ENCODE peak calls at places on chromosomes 12 and 14, in four cellular contexts. H, O, N and J are unnamed samples.

GRCh38 chr12:68310370-68310769 is 21.8 kb downstream of the MDM1 start:
- DNase-seq in N (peak; percentile 42), H (no peak), O (no peak), J (no peak)

GRCh38 chr14:39366460-39367386 is 65.5 kb downstream of the FBXO33 start:
- DNase-seq in N (no peak), H (no peak), O (no peak), J (no peak)

GRCh38 chr14:63435838-63436237 is 107.3 kb downstream of the PPP2R5E start:
- DNase-seq in O (peak; percentile 78), H (peak; percentile 72), N (peak; percentile 85), J (no peak)

GRCh38 chr14:103028161-103028767 is 29.1 kb downstream of the CDC42BPB start:
- DNase-seq in H (no peak), N (no peak), O (no peak), J (no peak)

GRCh38 chr12:22935090-22935489 is 310.1 kb downstream of the ETNK1 start:
- DNase-seq in H (no peak), O (no peak), N (no peak), J (peak; percentile 39)

GRCh38 chr12:71426648-71427047 is 12.9 kb upstream of the LGR5 start:
- DNase-seq in O (no peak), H (no peak), N (peak; percentile 69), J (no peak)

GRCh38 chr12:71721781-71722511 is 32.7 kb upstream of the RAB21 start:
- DNase-seq in O (no peak), N (no peak), H (peak; percentile 61), J (no peak)

GRCh38 chr12:128644664-128645296 is 179.0 kb downstream of the SLC15A4 start:
- DNase-seq in N (no peak), O (no peak), H (peak; percentile 68), J (no peak)

GRCh38 chr12:4027412-4027811 is 154.2 kb upstream of the PARP11 start:
- DNase-seq in O (no peak), H (no peak), N (peak; percentile 38), J (no peak)

GRCh38 chr14:33704486-33704885 is 246.4 kb downstream of the EGLN3 start:
- DNase-seq in O (no peak), H (no peak), N (no peak), J (no peak)

GRCh38 chr12:68454855-68455254 is 122.7 kb upstream of the MDM1 start:
- DNase-seq in H (no peak), N (no peak), O (no peak), J (no peak)

GRCh38 chr12:123471374-123472068 is 13.6 kb downstream of the SNRNP35 start:
- DNase-seq in N (peak; percentile 72), H (no peak), O (peak; percentile 68), J (peak; percentile 92)

GRCh38 chr12:30939234-30939633 is 12.7 kb downstream of the TSPAN11 start:
- DNase-seq in H (no peak), O (no peak), N (no peak), J (no peak)

GRCh38 chr12:88571543-88571942 is 8.7 kb downstream of the KITLG start:
- DNase-seq in N (no peak), H (no peak), O (no peak), J (no peak)

GRCh38 chr14:81855007-81855406 is 321.4 kb upstream of the SEL1L start:
- DNase-seq in H (no peak), N (no peak), O (no peak), J (no peak)

GRCh38 chr14:41022932-41023331 is 583.7 kb upstream of the LRFN5 start:
- DNase-seq in H (no peak), N (peak; percentile 34), O (no peak), J (peak; percentile 10)

GRCh38 chr14:54338696-54339317 is 58.0 kb upstream of the CDKN3 start:
- DNase-seq in O (no peak), H (no peak), N (peak; percentile 64), J (peak; percentile 44)

DNA sequence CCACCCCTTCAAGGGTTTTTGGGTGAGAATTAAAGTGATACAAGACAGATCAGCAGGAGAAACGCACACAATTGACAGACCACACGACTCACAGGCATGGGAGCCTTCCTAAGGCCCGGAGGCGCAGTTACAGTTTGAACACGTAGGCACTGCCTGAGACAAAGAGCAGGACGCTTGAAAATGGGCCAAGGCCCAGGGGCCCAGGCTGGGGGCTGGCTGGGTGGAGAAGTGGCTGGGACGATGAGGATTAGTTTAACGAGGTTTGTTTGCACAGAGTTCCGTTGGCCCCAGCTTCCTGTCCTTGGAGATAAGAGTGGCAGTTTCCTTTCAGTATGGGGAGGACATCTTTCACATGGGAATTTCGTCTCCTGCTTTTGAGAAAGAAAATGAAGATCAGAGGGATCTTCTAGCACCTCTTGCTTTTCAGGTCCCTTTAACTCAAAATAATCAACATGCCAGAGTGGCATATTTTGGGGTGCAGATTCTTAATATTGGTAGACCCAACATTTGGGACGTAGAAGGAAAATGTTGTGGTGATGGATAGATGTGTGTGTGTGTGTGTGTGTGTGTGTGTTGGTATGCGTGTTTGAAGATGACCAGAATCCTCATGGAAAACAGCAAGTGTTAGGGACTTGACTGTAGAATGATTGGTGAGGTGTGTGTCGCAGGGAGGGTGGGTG is 44.6 kb downstream of the DLK1 start:
- DNase-seq in N (peak; percentile 90), H (no peak), O (peak; percentile 15), J (no peak)
- H3K4me1 ChIP-seq in N (peaks cover 4% of the 10 kb centered on the region), H (no peaks in the 10 kb centered on the region), O (no peaks in the 10 kb centered on the region), J (no peaks in the 10 kb centered on the region)

GRCh38 chr12:124564232-124564958 is 3.0 kb downstream of the NCOR2 start:
- DNase-seq in H (no peak), N (peak; percentile 59), O (no peak), J (no peak)
- H3K4me1 ChIP-seq in H (peaks cover 60% of the 10 kb centered on the region), N (peaks cover 45% of the 10 kb centered on the region), O (peaks cover 50% of the 10 kb centered on the region), J (peaks cover 39% of the 10 kb centered on the region)

DNA sequence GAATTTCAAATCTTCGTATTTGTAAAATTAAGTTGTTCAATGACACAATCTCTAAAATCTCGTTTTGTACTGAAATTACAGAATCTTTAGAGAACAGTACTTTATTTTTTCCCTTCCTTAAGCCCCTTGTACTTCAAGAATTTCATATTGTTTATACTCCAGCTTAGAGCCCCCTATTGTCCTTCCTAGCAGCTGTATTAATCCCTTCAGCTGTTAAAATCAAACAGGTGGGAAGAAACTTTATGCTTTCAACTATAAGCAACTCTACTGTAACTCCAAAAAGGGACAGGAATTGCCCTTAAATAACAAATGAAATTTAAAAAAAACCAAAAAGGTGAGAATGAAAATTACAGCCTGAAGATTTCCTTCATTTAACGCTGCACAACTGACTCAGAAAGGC is 1.7 kb downstream of the NACA start:
- DNase-seq in H (no peak), O (no peak), N (no peak), J (no peak)
- H3K4me1 ChIP-seq in H (peaks cover 62% of the 10 kb centered on the region), O (peaks cover 52% of the 10 kb centered on the region), N (peaks cover 12% of the 10 kb centered on the region), J (peaks cover 18% of the 10 kb centered on the region)

GRCh38 chr14:49982522-49982951 is 89.7 kb downstream of the ARF6 start:
- DNase-seq in O (no peak), H (no peak), N (peak; percentile 38), J (peak; percentile 55)
- H3K4me1 ChIP-seq in O (no peaks in the 10 kb centered on the region), H (peaks cover 15% of the 10 kb centered on the region), N (peaks cover 18% of the 10 kb centered on the region), J (peaks cover 14% of the 10 kb centered on the region)

DNA sequence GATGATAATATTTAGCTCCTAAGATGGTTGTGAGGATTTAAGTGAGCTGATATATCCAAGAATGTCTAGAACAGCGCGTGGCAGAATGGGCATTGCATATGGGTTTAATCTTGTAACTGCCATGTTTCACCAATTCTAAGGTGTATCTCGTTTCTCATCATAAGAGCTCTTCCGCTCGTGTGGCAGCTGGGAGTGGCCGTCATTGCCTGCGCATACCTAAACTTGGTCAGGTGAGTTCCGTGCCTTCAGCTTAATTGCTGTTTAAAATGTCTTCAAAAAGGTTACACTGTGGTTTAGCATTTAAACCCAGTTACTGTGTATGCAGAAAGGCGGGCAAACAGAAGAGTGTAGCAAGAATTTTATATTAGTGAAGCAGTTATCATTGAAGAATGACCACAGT is 4.5 kb upstream of the AQP2 start:
- DNase-seq in N (no peak), H (no peak), O (no peak), J (no peak)
- H3K4me1 ChIP-seq in N (peaks cover 2% of the 10 kb centered on the region), H (peaks cover 14% of the 10 kb centered on the region), O (no peaks in the 10 kb centered on the region), J (no peaks in the 10 kb centered on the region)

GRCh38 chr12:104133861-104134260 is 4.1 kb downstream of the NFYB start:
- DNase-seq in N (no peak), O (no peak), H (no peak), J (no peak)
- H3K4me1 ChIP-seq in N (peaks cover 10% of the 10 kb centered on the region), O (peaks cover 50% of the 10 kb centered on the region), H (peaks cover 51% of the 10 kb centered on the region), J (peaks cover 13% of the 10 kb centered on the region)